ENCODE peak calls at places on chromosome 18, in ten cellular contexts. F is heart left ventricle; O is iPS DF 6.9; Z is small intestine; J is sigmoid colon; K is left lung; C is neural progenitor cell; R is CD4-positive, CD25-positive, alpha-beta regulatory T cell; E is left ventricle myocardium inferior; D is breast epithelium. W is an unnamed sample.

GRCh38 chr18:10514621-10515020 is 11.2 kb upstream of the NAPG start:
- DNase-seq in F (no peak), O (no peak), Z (no peak), J (no peak), K (no peak), C (no peak), R (no peak), E (no peak), D (no peak), W (no peak)

GRCh38 chr18:58633874-58634273 is 5.0 kb upstream of the ALPK2 start:
- DNase-seq in F (no peak), O (no peak), Z (no peak), J (no peak), K (no peak), C (no peak), R (no peak), E (no peak), D (no peak), W (no peak)

GRCh38 chr18:36756262-36756661 is 72.5 kb downstream of the TPGS2 start:
- DNase-seq in F (no peak), O (no peak), Z (peak), J (no peak), K (no peak), C (no peak), R (no peak), E (no peak), D (no peak), W (no peak)

GRCh38 chr18:47725656-47726055 is 204.8 kb downstream of the SMAD2 start:
- DNase-seq in F (no peak), O (no peak), Z (no peak), J (peak), K (no peak), C (no peak), R (no peak), E (no peak), D (no peak), W (no peak)

GRCh38 chr18:60197233-60197632 is 175.3 kb downstream of the MC4R start:
- DNase-seq in F (no peak), O (no peak), Z (no peak), J (no peak), K (no peak), C (no peak), R (no peak), E (no peak), D (no peak), W (no peak)

GRCh38 chr18:35378206-35378795 is 1.2 kb upstream of the ZNF396 start:
- DNase-seq in F (no peak), O (no peak), Z (no peak), J (no peak), K (no peak), C (no peak), R (no peak), E (no peak), D (no peak), W (no peak)

GRCh38 chr18:377088-377487 is 109.2 kb upstream of the THOC1 start:
- DNase-seq in F (no peak), O (no peak), Z (no peak), J (no peak), K (no peak), C (no peak), R (no peak), E (no peak), D (no peak), W (no peak)

GRCh38 chr18:59715966-59716369 is 18.7 kb upstream of the CCBE1 start:
- DNase-seq in F (no peak), O (no peak), Z (no peak), J (no peak), K (no peak), C (no peak), R (no peak), E (no peak), D (no peak), W (no peak)

GRCh38 chr18:36814994-36815393 is 13.8 kb downstream of the TPGS2 start:
- DNase-seq in F (no peak), O (no peak), Z (no peak), J (no peak), K (no peak), C (no peak), R (no peak), E (no peak), D (no peak), W (no peak)

GRCh38 chr18:36287653-36288052 is 9.9 kb upstream of the FHOD3 start:
- DNase-seq in F (no peak), O (no peak), Z (no peak), J (no peak), K (no peak), C (no peak), R (no peak), E (no peak), D (no peak), W (no peak)

GRCh38 chr18:68874361-68874760 is 76.5 kb downstream of the CCDC102B start:
- DNase-seq in F (no peak), O (no peak), Z (no peak), J (no peak), K (no peak), C (no peak), R (no peak), E (no peak), D (no peak), W (no peak)

GRCh38 chr18:10131783-10132381 is 218.1 kb downstream of the VAPA start:
- DNase-seq in F (peak), O (no peak), Z (peak), J (no peak), K (peak), C (peak), R (no peak), E (no peak), D (no peak), W (no peak)

GRCh38 chr18:5693637-5694175 is 149.9 kb upstream of the EPB41L3 start:
- DNase-seq in F (no peak), O (no peak), Z (no peak), J (no peak), K (no peak), C (peak), R (no peak), E (no peak), D (no peak), W (no peak)

GRCh38 chr18:48772457-48772856 is 178.3 kb downstream of the SMAD7 start:
- DNase-seq in F (no peak), O (no peak), Z (no peak), J (no peak), K (no peak), C (no peak), R (no peak), E (no peak), D (no peak), W (no peak)

DNA sequence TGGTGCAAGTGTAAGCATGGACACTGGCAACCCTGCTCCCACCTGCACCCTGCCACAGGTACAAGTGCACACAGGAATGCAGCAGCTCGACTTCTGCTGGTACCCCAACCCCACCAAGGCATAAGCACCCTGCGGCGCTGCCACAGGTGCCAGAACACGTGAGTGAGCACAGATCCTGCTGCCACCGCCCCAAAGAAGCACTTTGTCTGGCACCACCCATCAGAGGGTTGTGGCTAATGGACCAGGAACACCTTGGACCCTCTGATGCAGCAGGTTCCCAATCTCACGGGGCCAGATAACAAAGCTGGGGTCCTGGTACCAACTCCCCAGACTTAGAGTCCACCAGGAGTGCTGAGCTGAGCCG is 32.2 kb upstream of the SLC14A1 start:
- DNase-seq in F (no peak), O (no peak), Z (no peak), J (no peak), K (peak), C (no peak), R (no peak), E (no peak), D (no peak), W (no peak)
- H3K27ac ChIP-seq in F (no peak), O (no peak), Z (no peak), J (no peak), K (no peak), C (no peak), R (no peak), E (no peak), D (no peak), W (no peak)

DNA sequence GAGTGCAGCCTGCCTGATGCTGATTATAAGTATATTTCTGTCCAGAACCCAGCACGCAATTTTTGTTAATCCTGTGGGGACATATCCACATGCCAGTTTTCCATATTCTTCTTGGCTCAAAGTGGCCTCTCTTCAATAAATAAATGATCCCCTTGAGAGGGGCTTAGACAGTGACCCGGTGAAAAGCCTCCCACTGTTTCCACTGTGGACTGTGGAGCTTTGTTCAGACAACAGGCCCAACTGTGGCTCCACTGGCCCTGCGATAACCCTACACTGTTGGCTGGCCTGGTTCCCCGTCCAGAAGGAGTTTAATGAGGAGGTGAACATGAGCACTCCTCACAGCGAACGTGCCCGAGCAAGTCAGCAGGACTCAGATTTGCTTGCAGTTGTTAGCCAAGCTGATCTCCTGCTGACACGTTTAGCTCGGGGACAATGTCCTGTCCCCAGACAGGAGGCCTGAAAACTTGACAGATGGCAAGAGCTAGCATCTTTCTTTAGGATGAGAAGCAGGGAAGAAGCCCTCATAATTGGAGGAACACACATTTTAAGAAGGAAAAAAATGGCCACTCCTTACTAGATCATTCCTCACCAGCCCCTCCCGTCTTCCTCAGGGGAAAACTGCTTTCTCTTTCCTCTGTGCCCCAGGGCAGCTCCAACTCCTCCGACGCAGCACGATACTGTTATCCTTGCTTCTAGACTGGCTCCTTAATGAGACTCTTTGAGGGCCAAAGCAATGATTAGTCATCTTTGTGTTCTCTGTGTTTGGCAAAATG is 20.0 kb upstream of the MTCL1 start:
- DNase-seq in F (no peak), O (no peak), Z (no peak), J (no peak), K (no peak), C (peak), R (no peak), E (no peak), D (peak), W (no peak)
- H3K27ac ChIP-seq in F (no peak), O (no peak), Z (no peak), J (no peak), K (no peak), C (no peak), R (no peak), E (no peak), D (peak), W (no peak)

GRCh38 chr18:55579471-55579870 is 8.5 kb downstream of the TCF4 start:
- DNase-seq in F (no peak), O (no peak), Z (no peak), J (no peak), K (no peak), C (no peak), R (no peak), E (no peak), D (no peak), W (no peak)

GRCh38 chr18:55577812-55578539 is 10.0 kb downstream of the TCF4 start:
- DNase-seq in F (no peak), O (no peak), Z (no peak), J (no peak), K (no peak), C (no peak), R (no peak), E (no peak), D (no peak), W (no peak)

GRCh38 chr18:55582325-55582724 is 5.7 kb downstream of the TCF4 start:
- DNase-seq in F (no peak), O (no peak), Z (no peak), J (no peak), K (no peak), C (peak), R (no peak), E (no peak), D (no peak), W (no peak)

GRCh38 chr18:55575949-55576348 is 12.0 kb downstream of the TCF4 start:
- DNase-seq in F (no peak), O (no peak), Z (no peak), J (no peak), K (no peak), C (no peak), R (no peak), E (no peak), D (no peak), W (no peak)

GRCh38 chr18:55579888-55580287 is 8.1 kb downstream of the TCF4 start:
- DNase-seq in F (no peak), O (no peak), Z (no peak), J (no peak), K (no peak), C (no peak), R (no peak), E (no peak), D (no peak), W (no peak)
- H3K27ac ChIP-seq in F (no peak), O (no peak), Z (no peak), J (peak), K (no peak), C (no peak), R (no peak), E (peak), D (no peak), W (no peak)

GRCh38 chr18:22171839-22172582 is 2.6 kb downstream of the GATA6 start:
- DNase-seq in F (no peak), O (no peak), Z (no peak), J (no peak), K (no peak), C (peak), R (no peak), E (no peak), D (no peak), W (no peak)
- H3K27ac ChIP-seq in F (peak), O (no peak), Z (peak), J (peak), K (peak), C (no peak), R (no peak), E (peak), D (no peak), W (no peak)

DNA sequence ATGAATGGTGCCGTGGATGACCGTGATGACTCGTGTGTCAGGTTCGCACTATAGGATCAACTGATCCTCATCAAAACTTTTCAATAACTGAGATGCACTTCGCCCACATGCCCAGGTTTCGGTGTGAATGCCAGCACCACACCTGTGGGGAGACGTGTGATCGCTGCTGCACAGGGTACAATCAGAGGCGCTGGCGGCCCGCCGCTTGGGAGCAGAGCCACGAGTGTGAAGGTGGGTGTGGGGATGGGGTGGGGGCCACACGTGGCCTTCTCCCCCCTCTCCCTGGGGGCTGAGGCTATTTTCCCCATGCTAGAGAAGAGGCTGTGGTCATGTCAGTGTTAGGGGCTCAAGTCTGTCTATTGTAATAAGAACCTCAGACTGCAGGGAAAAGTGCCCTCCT is 69.0 kb downstream of the LAMA3 start:
- DNase-seq in F (no peak), O (no peak), Z (no peak), J (no peak), K (no peak), C (no peak), R (no peak), E (no peak), D (no peak), W (no peak)
- H3K27ac ChIP-seq in F (no peak), O (no peak), Z (no peak), J (no peak), K (no peak), C (no peak), R (no peak), E (no peak), D (no peak), W (no peak)